ENCODE peak calls at places on chromosome 16, in five cellular contexts. R, O, U, Y and N are unnamed samples.
A peak's percentile ranks its signal among the peaks of the same experiment; 100 is the strongest.

GRCh38 chr16:23072084-23072599 is 77.1 kb downstream of the USP31 start:
- DNase-seq in Y (no peak), R (no peak), U (peak; percentile 66), O (no peak), N (peak; percentile 75)

GRCh38 chr16:22191966-22192260 is 14.2 kb upstream of the EEF2K start:
- DNase-seq in U (no peak), O (peak; percentile 42), R (peak; percentile 72), Y (no peak), N (no peak)

GRCh38 chr16:57807968-57808528 is 5.8 kb upstream of the KIFC3 start:
- DNase-seq in R (peak; percentile 63), O (peak; percentile 86), Y (peak; percentile 96), U (peak; percentile 82), N (peak; percentile 98)

GRCh38 chr16:80583466-80583865 is 42.7 kb downstream of the DYNLRB2 start:
- DNase-seq in U (no peak), O (peak; percentile 84), R (peak; percentile 68), Y (peak; percentile 22), N (peak; percentile 69)

GRCh38 chr16:67445913-67446907 is 15.3 kb downstream of the HSD11B2 start:
- DNase-seq in U (no peak), O (no peak), R (no peak), Y (no peak), N (no peak)

GRCh38 chr16:68447721-68448359 is 468 bp downstream of the SMPD3 start:
- DNase-seq in Y (no peak), R (no peak), O (no peak), U (no peak), N (no peak)

GRCh38 chr16:73196670-73197069 is 148.7 kb upstream of the ZFHX3 start:
- DNase-seq in Y (no peak), R (peak; percentile 69), U (peak; percentile 62), O (peak; percentile 56), N (peak; percentile 67)

GRCh38 chr16:24539850-24540484 is 601 bp downstream of the RBBP6 start:
- DNase-seq in U (peak; percentile 62), Y (no peak), O (peak; percentile 67), R (peak; percentile 71), N (no peak)

GRCh38 chr16:74275031-74275636 is 21.5 kb upstream of the PSMD7 start:
- DNase-seq in U (no peak), R (peak; percentile 12), Y (no peak), O (peak; percentile 47), N (peak; percentile 45)

GRCh38 chr16:83137326-83137770 is 510.6 kb downstream of the CDH13 start:
- DNase-seq in R (peak; percentile 27), Y (peak; percentile 27), U (no peak), O (peak; percentile 67), N (peak; percentile 56)

GRCh38 chr16:72950669-72951068 is 97.3 kb downstream of the ZFHX3 start:
- DNase-seq in Y (no peak), O (no peak), U (no peak), R (no peak), N (no peak)

GRCh38 chr16:49440156-49441065 is 66.8 kb downstream of the C16orf78 start:
- DNase-seq in Y (no peak), O (no peak), U (no peak), R (no peak), N (no peak)

GRCh38 chr16:28163699-28164584 is 47.8 kb downstream of the XPO6 start:
- DNase-seq in Y (peak; percentile 34), U (no peak), O (peak; percentile 69), R (no peak), N (peak; percentile 35)

GRCh38 chr16:69106491-69107291 is 1.2 kb downstream of the HAS3 start:
- DNase-seq in R (no peak), O (no peak), Y (no peak), U (no peak), N (no peak)

DNA sequence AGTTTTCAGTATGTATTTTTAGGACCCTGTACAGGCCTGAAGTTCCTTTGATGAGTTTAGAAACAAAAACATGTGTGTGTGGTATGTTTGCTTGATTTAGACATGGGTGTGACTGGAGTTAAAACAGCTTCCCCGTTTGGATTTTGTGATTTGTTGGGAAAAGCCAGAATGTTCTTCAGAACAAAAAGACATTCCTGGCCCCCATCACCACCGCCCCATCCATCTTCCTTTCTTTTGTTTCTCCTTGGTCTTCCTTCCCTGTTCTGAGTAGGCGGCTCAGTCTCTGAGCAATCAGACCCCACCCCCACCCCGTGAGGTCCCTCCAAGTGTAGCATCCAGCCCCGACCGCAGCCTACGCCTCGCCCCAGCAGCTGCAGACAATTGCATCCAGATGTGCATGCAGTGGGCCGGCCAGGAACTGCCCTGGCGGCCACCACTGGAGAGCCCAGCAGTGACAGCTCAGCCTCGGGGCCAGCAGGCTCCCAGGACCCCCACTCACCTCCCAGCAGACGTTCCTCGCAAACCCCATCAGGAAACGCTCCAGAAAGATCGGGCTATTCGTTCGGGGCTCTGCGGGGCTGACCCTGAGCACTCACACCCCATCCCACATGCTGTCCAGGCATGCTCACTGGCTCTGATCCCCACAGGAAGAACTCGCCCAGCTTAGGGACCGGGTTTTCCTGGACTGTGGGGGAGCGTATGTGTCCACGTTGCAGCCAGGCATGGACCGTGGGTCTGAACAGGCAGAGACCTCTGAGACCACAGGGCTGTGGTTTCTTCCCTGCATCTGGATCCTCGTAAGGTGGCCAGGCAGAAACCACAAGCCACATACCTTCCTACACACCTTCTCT is 99.8 kb upstream of the CDH5 start:
- DNase-seq in U (peak; percentile 48), Y (peak; percentile 74), O (peak; percentile 98), R (no peak), N (no peak)
- TF ChIP-seq CTCF in U (no peak), Y (peak; percentile 40), O (peak; percentile 9), R (no peak), N (no peak)

DNA sequence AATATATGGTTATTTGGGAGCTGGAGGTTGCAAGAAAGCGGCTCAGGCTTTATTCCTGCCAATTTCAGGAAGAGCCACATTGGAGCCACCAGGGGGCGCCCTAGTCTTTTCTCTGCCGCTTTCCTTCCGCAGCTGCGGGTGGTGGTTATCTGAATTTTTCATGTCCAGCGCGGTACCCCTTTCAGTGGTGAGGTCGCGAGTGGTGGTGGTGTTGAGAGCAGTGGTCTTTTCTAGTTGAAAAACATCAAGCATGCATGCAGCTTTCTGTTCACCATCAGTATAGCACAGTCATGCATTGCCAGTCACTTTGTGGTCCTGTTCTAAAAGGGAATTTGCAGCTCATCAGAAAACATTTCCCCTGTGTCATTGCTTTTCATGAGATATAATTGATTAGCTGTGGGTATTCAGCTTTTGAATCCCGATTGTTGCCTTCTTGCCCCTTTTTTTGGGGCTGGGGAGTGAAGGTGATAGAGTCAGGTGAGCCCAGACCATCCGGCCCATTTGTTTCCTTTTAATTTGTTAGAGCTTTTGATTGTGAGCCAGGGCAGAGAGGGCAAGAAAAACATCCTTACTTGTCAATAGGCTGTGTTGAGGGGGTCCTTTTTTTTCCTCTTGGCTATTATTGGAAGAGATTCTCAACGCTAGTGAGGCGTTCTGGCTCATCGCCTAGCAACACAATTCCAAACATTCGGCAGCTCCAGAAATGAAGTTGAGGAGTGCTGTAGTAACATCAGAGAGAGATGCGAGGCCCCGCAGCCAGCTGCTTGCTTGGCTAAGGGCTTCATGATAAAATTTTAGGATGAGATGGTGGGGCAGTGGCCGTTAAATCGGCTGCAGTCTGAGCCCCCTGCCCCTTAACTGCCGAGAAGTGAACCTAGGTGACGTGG is 119.0 kb downstream of the SNX29 start:
- DNase-seq in R (peak; percentile 67), U (peak; percentile 61), O (peak; percentile 86), Y (no peak), N (peak; percentile 23)
- H3K4me3 ChIP-seq in R (no peak overlapping the region), U (peak overlapping the region; percentile 23), O (no peak overlapping the region), Y (no peak overlapping the region), N (no peak overlapping the region)

GRCh38 chr16:66272461-66272860 is 94.0 kb upstream of the CDH5 start:
- DNase-seq in R (no peak), O (no peak), U (no peak), Y (no peak), N (no peak)

GRCh38 chr16:66273036-66273435 is 93.5 kb upstream of the CDH5 start:
- DNase-seq in Y (no peak), O (no peak), R (no peak), U (no peak), N (no peak)

GRCh38 chr16:66275795-66276428 is 90.6 kb upstream of the CDH5 start:
- DNase-seq in Y (no peak), R (peak; percentile 43), U (no peak), O (peak; percentile 71), N (peak; percentile 97)

GRCh38 chr16:66274335-66275110 is 92.0 kb upstream of the CDH5 start:
- DNase-seq in R (peak; percentile 24), U (no peak), O (peak; percentile 50), Y (no peak), N (peak; percentile 67)

DNA sequence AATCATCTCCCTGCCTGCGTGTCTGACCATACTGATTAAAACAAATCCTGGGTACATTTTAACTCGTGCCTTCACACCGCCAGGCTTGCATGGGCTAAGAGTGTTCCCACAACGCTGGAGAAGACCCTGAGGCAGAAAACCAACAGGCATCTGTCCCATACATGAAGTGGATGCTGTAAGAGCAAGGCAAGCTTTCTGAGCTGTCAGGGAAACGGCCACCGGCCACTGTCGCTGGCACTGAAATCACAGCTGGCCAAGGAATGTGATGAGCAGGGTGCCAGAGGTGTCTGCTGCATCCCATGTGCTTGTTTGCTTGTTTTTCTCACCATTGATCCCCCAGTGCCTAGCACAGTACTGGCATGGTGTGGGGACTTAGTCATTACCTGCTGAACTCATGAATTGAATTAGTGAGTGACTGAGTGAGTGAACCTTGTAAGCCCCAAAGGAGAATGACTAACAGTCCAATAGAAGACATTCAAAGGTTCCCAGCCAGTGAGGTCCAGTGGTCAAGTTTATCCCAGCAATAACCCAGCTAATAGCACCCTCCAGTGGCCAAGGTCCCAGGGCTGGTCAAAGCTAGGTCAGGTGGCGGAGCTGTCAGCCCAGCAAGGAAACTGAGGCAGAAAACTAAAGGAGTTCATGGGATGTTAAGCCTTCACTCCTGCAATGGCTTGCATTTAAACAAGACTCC is 92.7 kb upstream of the CDH5 start:
- DNase-seq in R (no peak), Y (no peak), U (no peak), O (peak; percentile 45), N (peak; percentile 65)
- TF ChIP-seq CTCF in R (no peak), Y (peak; percentile 40), U (no peak), O (peak; percentile 51), N (peak; percentile 25)

GRCh38 chr16:48432136-48432535 is 46.9 kb upstream of the SIAH1 start:
- DNase-seq in Y (no peak), O (no peak), R (peak; percentile 70), U (no peak), N (no peak)

GRCh38 chr16:48433849-48434530 is 48.8 kb upstream of the SIAH1 start:
- DNase-seq in U (no peak), O (no peak), Y (no peak), R (no peak), N (no peak)

GRCh38 chr16:48435319-48435682 is 50.1 kb upstream of the SIAH1 start:
- DNase-seq in O (no peak), Y (no peak), U (no peak), R (no peak), N (no peak)

GRCh38 chr16:48434653-48435318 is 49.6 kb upstream of the SIAH1 start:
- DNase-seq in Y (no peak), R (peak; percentile 23), O (peak; percentile 69), U (no peak), N (no peak)

DNA sequence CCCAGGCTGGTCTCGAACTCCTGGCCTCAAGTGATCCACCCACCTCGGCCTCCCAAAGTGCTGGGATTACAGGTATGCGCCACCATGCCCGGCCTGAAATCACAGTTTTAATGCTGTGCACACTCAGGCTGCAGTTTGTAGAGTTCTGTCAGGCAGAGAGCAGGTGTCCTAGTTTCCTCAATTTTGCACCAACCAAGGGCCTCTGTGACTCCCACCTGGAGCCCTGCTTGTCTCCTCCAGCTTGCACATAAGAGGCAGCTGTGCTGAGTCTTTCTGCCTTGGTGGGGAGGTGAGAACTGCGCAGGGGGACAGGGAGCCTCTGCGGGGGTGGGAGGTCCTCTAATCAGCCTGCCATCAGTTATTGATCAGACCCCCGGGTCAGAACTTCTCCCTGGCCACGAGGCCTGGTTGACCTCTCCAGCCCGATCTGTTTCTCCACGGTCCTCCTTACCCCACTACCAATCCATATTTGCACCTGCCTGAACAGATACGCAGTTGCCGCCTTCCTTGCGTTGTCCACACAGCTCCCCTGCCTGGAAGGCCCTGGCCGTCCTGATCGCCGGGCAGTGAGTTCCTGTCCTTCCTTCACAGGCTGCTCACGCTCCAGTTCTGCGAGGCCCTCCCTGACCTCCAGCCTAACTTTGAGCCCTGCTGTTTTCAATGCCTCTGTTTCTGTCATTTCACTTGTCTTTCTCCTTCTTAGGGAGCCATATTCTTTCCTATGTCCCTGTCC is 48.1 kb upstream of the SIAH1 start:
- DNase-seq in Y (no peak), O (no peak), U (no peak), R (no peak), N (no peak)
- H3K4me3 ChIP-seq in Y (no peak overlapping the region), O (no peak overlapping the region), U (no peak overlapping the region), R (no peak overlapping the region), N (no peak overlapping the region)